ENCODE peak calls at places on chromosomes 11 and 22, in seven cellular contexts. I is adrenal gland, A is choroid plexus epithelial cell, G is glutamatergic neuron, P is HCT116, L is H9, Y is astrocyte of the spinal cord. T is an unnamed sample.

GRCh38 chr11:35935390-35935789 is 8.5 kb upstream of the LDLRAD3 start:
- DNase-seq in G (no peak), P (no peak), A (no peak), Y (no peak), I (no peak), L (no peak), T (no peak)

GRCh38 chr11:121367434-121367833 is 74.9 kb downstream of the SC5D start:
- DNase-seq in A (peak), P (no peak), G (no peak), I (no peak), Y (peak), L (no peak), T (no peak)

GRCh38 chr11:46036009-46036408 is 85.2 kb downstream of the PHF21A start:
- DNase-seq in A (no peak), I (no peak), Y (no peak), G (no peak), L (no peak), P (no peak), T (no peak)

GRCh38 chr22:45092644-45093043 is 71.1 kb upstream of the NUP50 start:
- DNase-seq in I (no peak), P (no peak), Y (no peak), A (no peak), L (no peak), G (no peak), T (no peak)

GRCh38 chr22:29146771-29147170 is 58.9 kb upstream of the EMID1 start:
- DNase-seq in A (no peak), G (no peak), I (no peak), L (peak), P (no peak), Y (no peak), T (no peak)

GRCh38 chr22:35230839-35231584 is 26.3 kb upstream of the HMGXB4 start:
- DNase-seq in I (no peak), G (no peak), Y (no peak), A (no peak), P (peak), L (no peak), T (no peak)

GRCh38 chr11:104774578-104774977 is 123.7 kb downstream of the CASP12 start:
- DNase-seq in A (no peak), Y (no peak), L (no peak), P (no peak), I (no peak), G (no peak), T (no peak)

GRCh38 chr22:30572840-30573593 is 1.4 kb downstream of the GAL3ST1 start:
- DNase-seq in A (no peak), L (no peak), I (no peak), Y (no peak), P (no peak), G (peak), T (peak)

GRCh38 chr11:23859087-23859486 is 637.8 kb upstream of the LUZP2 start:
- DNase-seq in A (no peak), P (no peak), I (no peak), Y (no peak), L (no peak), G (no peak), T (no peak)

GRCh38 chr22:42848941-42849340 is 8.1 kb downstream of the ARFGAP3 start:
- DNase-seq in P (no peak), A (no peak), I (no peak), Y (no peak), G (no peak), L (no peak), T (no peak)

GRCh38 chr11:66856496-66857233 is at the start of gene LRFN4:
- DNase-seq in L (no peak), I (peak), Y (no peak), A (no peak), G (peak), P (no peak), T (no peak)

GRCh38 chr11:122663764-122664163 is 8.2 kb downstream of the UBASH3B start:
- DNase-seq in Y (peak), G (no peak), I (no peak), A (no peak), P (no peak), L (no peak), T (no peak)

GRCh38 chr22:30922151-30922611 is 46.4 kb downstream of the MORC2 start:
- DNase-seq in I (peak), A (peak), L (no peak), P (no peak), Y (peak), G (no peak), T (no peak)

GRCh38 chr11:32200448-32200847 is 109.6 kb downstream of the RCN1 start:
- DNase-seq in G (no peak), Y (no peak), L (peak), I (no peak), A (no peak), P (no peak), T (no peak)

GRCh38 chr11:22479133-22479690 is 141.0 kb downstream of the SLC17A6 start:
- DNase-seq in P (no peak), A (no peak), I (no peak), L (no peak), Y (no peak), G (no peak), T (no peak)

GRCh38 chr11:58127350-58127749 is 2.0 kb upstream of the OR9I1 start:
- DNase-seq in G (no peak), A (no peak), P (no peak), I (no peak), L (no peak), Y (no peak), T (no peak)

GRCh38 chr11:60830478-60831142 is 11.3 kb upstream of the CCDC86 start:
- DNase-seq in P (no peak), G (no peak), I (no peak), A (no peak), L (no peak), Y (no peak), T (no peak)

GRCh38 chr11:34150494-34151151 is 45.2 kb downstream of the NAT10 start:
- DNase-seq in I (no peak), Y (no peak), A (no peak), P (no peak), L (no peak), G (no peak), T (no peak)

GRCh38 chr11:65502852-65503603 is 4.2 kb downstream of the MALAT1 start:
- DNase-seq in Y (peak), G (no peak), P (no peak), I (no peak), A (peak), L (no peak), T (no peak)

GRCh38 chr22:35539910-35540599 is 576 bp upstream of the RASD2 start:
- DNase-seq in I (peak), L (no peak), A (peak), G (peak), P (no peak), Y (no peak), T (peak)

GRCh38 chr11:110479445-110480101 is 49.8 kb downstream of the FDX1 start:
- DNase-seq in Y (peak), G (peak), I (no peak), P (no peak), L (no peak), A (peak), T (no peak)

GRCh38 chr11:60924906-60925684 is 835 bp downstream of the TMEM132A start:
- DNase-seq in L (no peak), A (no peak), G (peak), P (no peak), Y (no peak), I (no peak), T (peak)

GRCh38 chr11:4050137-4050536 is 44.5 kb upstream of the RRM1 start:
- DNase-seq in P (no peak), I (no peak), L (no peak), G (no peak), A (no peak), Y (no peak), T (no peak)

GRCh38 chr11:20259506-20259905 is 99.2 kb upstream of the DBX1 start:
- DNase-seq in I (no peak), P (no peak), G (no peak), L (no peak), Y (no peak), A (no peak), T (no peak)

GRCh38 chr11:20253796-20254195 is 93.5 kb upstream of the DBX1 start:
- DNase-seq in L (no peak), A (no peak), Y (no peak), I (no peak), G (no peak), P (no peak), T (no peak)

GRCh38 chr11:20258496-20258895 is 98.2 kb upstream of the DBX1 start:
- DNase-seq in L (no peak), I (no peak), P (no peak), Y (no peak), G (no peak), A (no peak), T (peak)

GRCh38 chr11:20260307-20260706 is 100.0 kb upstream of the DBX1 start:
- DNase-seq in A (no peak), Y (no peak), L (no peak), P (no peak), I (no peak), G (no peak), T (no peak)

GRCh38 chr11:20256925-20257324 is 96.7 kb upstream of the DBX1 start:
- DNase-seq in P (no peak), Y (no peak), L (no peak), A (no peak), G (no peak), I (no peak), T (no peak)
- TF ChIP-seq CTCF in P (peak), Y (no peak), L (no peak), A (no peak), G (peak), I (no peak), T (peak)

DNA sequence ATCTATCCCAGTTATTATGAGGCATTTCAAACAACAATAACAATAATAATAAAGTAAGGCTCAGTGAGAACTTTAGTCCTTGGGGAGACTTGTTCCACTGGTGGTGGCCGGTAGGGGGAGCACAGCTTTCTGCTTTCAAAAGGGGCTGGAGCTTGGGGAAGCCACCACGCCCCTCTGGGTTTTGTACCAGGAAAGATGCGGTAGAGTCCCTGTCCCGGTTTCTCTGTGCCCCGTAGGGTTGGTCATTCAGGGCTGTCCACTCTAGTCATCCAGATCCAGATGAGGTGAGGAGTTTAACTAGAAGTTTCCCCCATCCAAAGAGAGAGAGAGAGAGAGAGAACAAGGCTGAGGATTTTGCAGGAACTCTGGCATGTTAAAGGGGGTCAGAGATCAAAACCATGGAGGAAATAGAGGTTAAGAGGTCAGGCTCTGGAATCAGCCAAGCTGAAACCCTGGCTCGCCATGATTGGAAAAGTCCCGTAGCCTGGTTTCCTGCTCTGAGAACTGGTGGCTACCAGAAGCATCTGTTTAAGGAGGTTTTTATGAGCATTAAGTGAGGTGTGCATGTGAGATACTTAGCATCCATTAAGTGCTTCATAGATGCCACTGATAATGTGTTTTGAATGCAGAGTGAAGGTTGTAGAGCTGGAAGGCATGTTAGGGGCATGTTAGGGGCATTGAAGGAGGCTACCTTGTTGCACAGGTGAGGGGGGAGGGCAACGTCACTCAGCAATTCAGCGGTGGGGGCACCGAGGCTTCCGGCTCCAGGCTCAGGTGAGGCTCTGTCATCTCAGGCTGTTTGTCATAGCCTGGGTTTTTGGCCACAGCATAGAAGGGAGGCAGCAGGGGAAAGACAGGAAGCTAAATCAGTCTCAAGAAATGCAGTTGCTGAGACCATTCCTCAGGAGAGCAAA is 298.7 kb downstream of the NTM start:
- DNase-seq in Y (peak), P (peak), L (peak), A (peak), G (peak), I (no peak), T (peak)
- TF ChIP-seq CTCF in Y (peak), P (peak), L (peak), A (peak), G (peak), I (peak), T (peak)

DNA sequence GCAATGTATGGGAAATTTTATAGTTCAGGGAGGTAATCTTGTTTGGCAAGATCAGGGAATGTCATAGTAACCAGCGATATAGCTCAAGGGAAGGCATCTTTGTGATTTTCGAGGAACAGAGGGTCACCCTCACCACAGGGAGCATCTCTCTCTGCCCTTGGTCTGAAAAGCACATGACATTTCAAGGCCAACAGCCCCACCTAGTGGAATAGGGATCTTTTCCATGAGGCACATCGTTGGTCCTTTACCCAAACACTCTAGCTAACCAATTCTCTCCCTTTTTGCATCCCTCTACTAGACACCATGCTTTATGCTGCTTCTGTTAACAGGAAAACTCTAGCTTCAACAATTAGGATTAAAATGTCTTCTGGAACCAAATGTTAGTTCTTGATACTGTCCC is 179.0 kb downstream of the GRM5 start:
- DNase-seq in L (peak), I (no peak), G (peak), Y (peak), A (peak), P (peak), T (peak)
- TF ChIP-seq CTCF in L (peak), I (no peak), G (peak), Y (no peak), A (peak), P (peak), T (peak)

GRCh38 chr11:47359586-47359985 is 7.1 kb upstream of the MYBPC3 start:
- DNase-seq in L (no peak), G (no peak), P (no peak), I (no peak), Y (no peak), A (no peak), T (no peak)
- TF ChIP-seq CTCF in L (no peak), G (no peak), P (no peak), I (no peak), Y (no peak), A (no peak), T (no peak)

DNA sequence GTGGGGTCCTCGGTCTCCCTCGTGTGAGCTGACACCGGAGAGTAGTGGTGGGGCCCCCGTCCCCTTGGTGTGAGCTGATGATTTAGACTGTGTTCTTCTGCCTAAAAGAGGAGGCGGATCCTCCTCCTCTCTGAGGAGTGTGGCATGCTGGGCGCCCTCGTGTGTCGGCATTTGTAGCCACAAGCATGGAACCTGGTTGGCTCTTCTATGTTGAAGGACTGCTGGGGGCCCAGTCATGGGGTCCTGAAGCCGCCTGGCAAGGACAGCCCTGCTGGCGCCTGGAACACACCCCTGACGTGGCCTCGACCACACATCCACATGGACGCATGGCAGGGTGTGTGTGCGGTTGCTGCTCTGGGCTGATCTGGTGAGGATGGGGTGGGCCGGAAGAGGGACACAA is 50.2 kb downstream of the AP2A2 start:
- DNase-seq in G (no peak), L (peak), A (peak), P (no peak), Y (peak), I (no peak), T (peak)
- TF ChIP-seq CTCF in G (no peak), L (peak), A (peak), P (no peak), Y (peak), I (no peak), T (peak)